ENCODE peak calls at places on chromosomes 13 and 19, in five cellular contexts. N is lower leg skin, T is IMR-90, J is esophagus squamous epithelium, C is breast epithelium. L is an unnamed sample.

GRCh38 chr13:45768668-45769067 is 66.5 kb downstream of the CBY2 start:
- DNase-seq in N (no peak), T (no peak), J (no peak), C (no peak), L (no peak)

GRCh38 chr13:60134376-60134775 is 29.4 kb downstream of the DIAPH3 start:
- DNase-seq in N (no peak), T (no peak), J (no peak), C (no peak), L (no peak)

GRCh38 chr19:55454787-55455243 is 6.6 kb downstream of the ISOC2 start:
- DNase-seq in N (no peak), T (peak; percentile 22), J (no peak), C (no peak), L (no peak)

GRCh38 chr13:24053505-24054251 is 106.8 kb upstream of the SPATA13 start:
- DNase-seq in N (no peak), T (peak; percentile 68), J (no peak), C (peak; percentile 66), L (peak; percentile 72)

GRCh38 chr13:114135731-114136171 is 3.3 kb upstream of the RASA3 start:
- DNase-seq in N (no peak), T (no peak), J (no peak), C (no peak), L (no peak)

GRCh38 chr19:45876161-45876410 is 9.9 kb downstream of the IRF2BP1 start:
- DNase-seq in N (no peak), T (no peak), J (no peak), C (no peak), L (no peak)

GRCh38 chr19:47228168-47228936 is 2.6 kb downstream of the BBC3 start:
- DNase-seq in N (peak; percentile 93), T (peak; percentile 17), J (no peak), C (peak; percentile 75), L (peak; percentile 69)

GRCh38 chr19:40791349-40791748 is 7.6 kb upstream of the EGLN2 start:
- DNase-seq in N (no peak), T (no peak), J (no peak), C (no peak), L (no peak)

GRCh38 chr19:17289489-17289888 is 7.8 kb downstream of the ANKLE1 start:
- DNase-seq in N (no peak), T (peak; percentile 90), J (no peak), C (no peak), L (peak; percentile 74)

GRCh38 chr13:100490692-100491091 is 97.9 kb downstream of the GGACT start:
- DNase-seq in N (peak; percentile 42), T (no peak), J (no peak), C (no peak), L (no peak)

GRCh38 chr13:73198888-73199497 is 140.2 kb downstream of the KLF5 start:
- DNase-seq in N (no peak), T (no peak), J (no peak), C (no peak), L (no peak)

GRCh38 chr13:110913322-110913721 is 1.5 kb downstream of the ANKRD10 start:
- DNase-seq in N (no peak), T (peak; percentile 26), J (no peak), C (no peak), L (no peak)

GRCh38 chr19:7795555-7796161 is 32.6 kb downstream of the CLEC4M start:
- DNase-seq in N (no peak), T (peak; percentile 78), J (no peak), C (no peak), L (no peak)

GRCh38 chr19:38395381-38396127 is 7.1 kb downstream of the SPRED3 start:
- DNase-seq in N (no peak), T (no peak), J (no peak), C (no peak), L (no peak)

GRCh38 chr13:90518398-90518797 is 829.1 kb upstream of the MIR17HG start:
- DNase-seq in N (no peak), T (no peak), J (no peak), C (no peak), L (no peak)

GRCh38 chr13:67296511-67296910 is 66.4 kb upstream of the PCDH9 start:
- DNase-seq in N (no peak), T (peak; percentile 23), J (no peak), C (no peak), L (no peak)

GRCh38 chr13:99215466-99215865 is 14.8 kb downstream of the UBAC2 start:
- DNase-seq in N (peak; percentile 86), T (no peak), J (no peak), C (no peak), L (no peak)

GRCh38 chr19:38661996-38662395 is 14.5 kb downstream of the ACTN4 start:
- DNase-seq in N (no peak), T (no peak), J (no peak), C (no peak), L (no peak)

GRCh38 chr13:99617474-99618255 is 116.4 kb downstream of the TM9SF2 start:
- DNase-seq in N (no peak), T (peak; percentile 38), J (no peak), C (no peak), L (peak; percentile 58)

GRCh38 chr13:27956576-27957300 is 12.4 kb downstream of the CDX2 start:
- DNase-seq in N (no peak), T (no peak), J (no peak), C (no peak), L (no peak)

GRCh38 chr13:96551540-96551939 is 442.7 kb downstream of the OXGR1 start:
- DNase-seq in N (no peak), T (no peak), J (no peak), C (no peak), L (no peak)

GRCh38 chr13:27481766-27482165 is 31.4 kb upstream of the MTIF3 start:
- DNase-seq in N (no peak), T (peak; percentile 10), J (no peak), C (no peak), L (peak; percentile 24)

GRCh38 chr19:5621311-5621944 is 1.1 kb downstream of the SAFB2 start:
- DNase-seq in N (peak; percentile 84), T (no peak), J (no peak), C (no peak), L (peak; percentile 93)

GRCh38 chr19:12939292-12939606 is 840 bp downstream of the CALR start:
- DNase-seq in N (no peak), T (peak; percentile 66), J (no peak), C (no peak), L (no peak)

GRCh38 chr19:12938536-12939291 is at the start of gene CALR:
- DNase-seq in N (peak; percentile 91), T (no peak), J (no peak), C (no peak), L (peak; percentile 53)

GRCh38 chr19:12936582-12936981 is 1.8 kb upstream of the CALR start:
- DNase-seq in N (no peak), T (no peak), J (no peak), C (no peak), L (no peak)

GRCh38 chr19:12937243-12938053 is 961 bp upstream of the CALR start:
- DNase-seq in N (no peak), T (no peak), J (no peak), C (no peak), L (no peak)

GRCh38 chr19:12938054-12938535 is 314 bp upstream of the CALR start:
- DNase-seq in N (peak; percentile 100), T (peak; percentile 99), J (peak; percentile 97), C (peak; percentile 100), L (peak; percentile 100)
- TF ChIP-seq CTCF in N (no peak), T (no peak), J (no peak), C (no peak), L (no peak)

GRCh38 chr19:11165486-11166030 is 10.0 kb upstream of the SPC24 start:
- DNase-seq in N (no peak), T (no peak), J (no peak), C (no peak), L (no peak)
- H3K4me3 ChIP-seq in N (no peak overlapping the region), T (no peak overlapping the region), J (no peak overlapping the region), C (peak overlapping the region; percentile 41), L (no peak overlapping the region)

GRCh38 chr19:19033426-19034203 is at the start of the genes ARMC6 and SUGP2:
- DNase-seq in N (peak; percentile 96), T (peak; percentile 84), J (no peak), C (peak; percentile 75), L (peak; percentile 93)
- TF ChIP-seq POLR2A in N (no peak), T (peak; percentile 81), J (peak; percentile 64), C (no peak), L (peak; percentile 53)

GRCh38 chr19:27774827-27775226 is 1438.1 kb downstream of the UQCRFS1 start:
- DNase-seq in N (no peak), T (no peak), J (no peak), C (no peak), L (no peak)
- TF ChIP-seq CTCF in N (no peak), T (peak; percentile 11), J (no peak), C (no peak), L (no peak)

DNA sequence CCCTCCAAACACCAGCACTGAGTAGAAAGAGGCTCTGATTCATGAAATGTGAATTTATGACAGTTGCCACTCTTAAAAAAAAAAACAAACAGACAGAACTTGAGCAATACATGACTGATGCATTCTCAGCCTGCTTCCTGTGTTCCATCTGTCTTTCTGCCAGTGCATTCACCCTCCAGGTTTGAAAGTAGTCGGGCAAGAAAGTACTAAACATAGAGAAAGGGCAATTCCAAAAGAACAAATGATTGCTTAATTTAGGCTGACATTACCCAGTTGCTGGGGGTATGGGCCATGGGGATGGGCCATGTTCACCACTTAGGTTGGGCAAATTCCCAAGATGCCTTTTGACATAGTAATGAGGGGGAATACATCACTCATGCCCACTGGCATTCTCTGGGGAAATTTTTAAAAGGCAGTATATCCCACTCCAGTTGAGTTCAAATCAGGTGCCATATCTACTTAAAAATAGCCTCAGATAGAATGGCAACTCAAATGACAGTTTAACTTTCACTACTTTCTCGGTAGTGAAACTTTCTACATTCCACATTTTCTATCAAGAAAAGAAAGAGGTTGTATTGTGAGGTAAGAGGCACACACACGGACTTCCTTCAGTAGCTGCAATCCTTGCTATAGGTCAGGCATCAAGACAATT is 5.5 kb downstream of the STARD13 start:
- DNase-seq in N (no peak), T (peak; percentile 71), J (no peak), C (no peak), L (no peak)
- H3K4me3 ChIP-seq in N (no peak overlapping the region), T (no peak overlapping the region), J (no peak overlapping the region), C (no peak overlapping the region), L (no peak overlapping the region)

DNA sequence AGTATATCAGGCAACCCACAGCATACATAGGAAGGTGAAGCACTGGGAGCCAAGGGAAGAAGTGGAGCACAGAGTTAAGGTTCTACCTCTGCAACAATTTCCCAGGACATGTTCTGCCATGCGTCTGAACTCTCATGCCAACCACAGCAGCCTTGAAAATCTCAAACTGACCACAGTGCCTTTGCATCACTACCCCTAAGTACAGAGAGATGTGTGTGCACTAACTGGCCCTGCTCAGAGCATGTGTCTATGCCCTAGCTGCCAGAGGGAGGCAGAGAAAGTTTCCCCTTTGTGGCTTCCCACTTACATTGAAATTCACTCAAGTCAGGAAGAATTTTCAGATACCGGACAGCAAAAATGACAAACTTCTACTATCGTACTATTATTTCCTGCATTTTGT is 26.8 kb upstream of the WDFY2 start:
- DNase-seq in N (no peak), T (no peak), J (no peak), C (no peak), L (no peak)
- TF ChIP-seq POLR2A in N (no peak), T (no peak), J (no peak), C (no peak), L (no peak)

L was measured in ovary.